ENCODE peak calls at places on chromosomes 5 and 9, in five cellular contexts. Z is PC-3, M is skeletal muscle cell, O is body of pancreas, N is heart right ventricle. X is an unnamed sample.

GRCh38 chr9:105835721-105836120 is 141.4 kb downstream of the TMEM38B start:
- DNase-seq in Z (no peak), N (no peak), M (no peak), O (no peak), X (no peak)

GRCh38 chr5:111116550-111116949 is 24.4 kb downstream of the WDR36 start:
- DNase-seq in N (no peak), O (no peak), Z (no peak), M (no peak), X (no peak)

GRCh38 chr5:156595132-156595787 is 254.8 kb upstream of the PPP1R2B start:
- DNase-seq in O (no peak), Z (no peak), M (peak; percentile 67), N (peak; percentile 47), X (no peak)

GRCh38 chr9:126673689-126674364 is 60.1 kb downstream of the LMX1B start:
- DNase-seq in Z (peak; percentile 19), M (peak; percentile 3), N (no peak), O (no peak), X (no peak)

GRCh38 chr5:96528262-96528661 is 95.2 kb upstream of the PCSK1 start:
- DNase-seq in M (no peak), N (no peak), Z (no peak), O (no peak), X (peak; percentile 42)

GRCh38 chr5:94694671-94695070 is 76.2 kb downstream of the SLF1 start:
- DNase-seq in Z (no peak), M (no peak), N (no peak), O (no peak), X (no peak)

GRCh38 chr5:38497946-38498345 is 58.5 kb downstream of the LIFR start:
- DNase-seq in O (no peak), N (no peak), M (no peak), Z (peak; percentile 52), X (peak; percentile 34)

GRCh38 chr9:135468866-135469521 is 10.6 kb upstream of the PPP1R26 start:
- DNase-seq in N (no peak), O (no peak), M (no peak), Z (peak; percentile 77), X (peak; percentile 83)

GRCh38 chr5:156815988-156816599 is 34.0 kb upstream of the PPP1R2B start:
- DNase-seq in N (no peak), O (peak; percentile 20), M (no peak), Z (peak; percentile 63), X (peak; percentile 12)

GRCh38 chr5:34012791-34013190 is 4.9 kb upstream of the AMACR start:
- DNase-seq in M (no peak), N (no peak), O (no peak), Z (no peak), X (no peak)

GRCh38 chr5:154397652-154398406 is 48.0 kb upstream of the SAP30L start:
- DNase-seq in N (peak; percentile 25), Z (no peak), M (no peak), O (peak; percentile 66), X (peak; percentile 50)

GRCh38 chr9:87193151-87193550 is 245.8 kb upstream of the GAS1 start:
- DNase-seq in Z (no peak), N (no peak), M (peak; percentile 47), O (no peak), X (no peak)

GRCh38 chr9:88953401-88954029 is 37.8 kb upstream of the S1PR3 start:
- DNase-seq in N (no peak), Z (no peak), O (no peak), M (peak; percentile 52), X (peak; percentile 46)

GRCh38 chr5:8683528-8683927 is 814.6 kb downstream of the MTRR start:
- DNase-seq in O (no peak), Z (no peak), M (no peak), N (no peak), X (no peak)

GRCh38 chr5:62111428-62111827 is 194.6 kb upstream of the KIF2A start:
- DNase-seq in Z (no peak), N (no peak), M (no peak), O (no peak), X (no peak)

GRCh38 chr9:105063665-105064247 is 135.8 kb upstream of the ABCA1 start:
- DNase-seq in O (peak; percentile 18), N (no peak), Z (peak; percentile 37), M (peak; percentile 91), X (no peak)

GRCh38 chr5:109900911-109901627 is 211.3 kb downstream of the MAN2A1 start:
- DNase-seq in Z (peak; percentile 98), M (no peak), N (no peak), O (no peak), X (peak; percentile 49)

GRCh38 chr9:122463828-122464632 is 13.7 kb downstream of the OR1J1 start:
- DNase-seq in Z (peak; percentile 50), O (no peak), N (no peak), M (no peak), X (peak; percentile 60)

GRCh38 chr5:81774359-81774758 is 23.5 kb upstream of the SSBP2 start:
- DNase-seq in M (no peak), O (no peak), N (no peak), Z (no peak), X (peak; percentile 39)

DNA sequence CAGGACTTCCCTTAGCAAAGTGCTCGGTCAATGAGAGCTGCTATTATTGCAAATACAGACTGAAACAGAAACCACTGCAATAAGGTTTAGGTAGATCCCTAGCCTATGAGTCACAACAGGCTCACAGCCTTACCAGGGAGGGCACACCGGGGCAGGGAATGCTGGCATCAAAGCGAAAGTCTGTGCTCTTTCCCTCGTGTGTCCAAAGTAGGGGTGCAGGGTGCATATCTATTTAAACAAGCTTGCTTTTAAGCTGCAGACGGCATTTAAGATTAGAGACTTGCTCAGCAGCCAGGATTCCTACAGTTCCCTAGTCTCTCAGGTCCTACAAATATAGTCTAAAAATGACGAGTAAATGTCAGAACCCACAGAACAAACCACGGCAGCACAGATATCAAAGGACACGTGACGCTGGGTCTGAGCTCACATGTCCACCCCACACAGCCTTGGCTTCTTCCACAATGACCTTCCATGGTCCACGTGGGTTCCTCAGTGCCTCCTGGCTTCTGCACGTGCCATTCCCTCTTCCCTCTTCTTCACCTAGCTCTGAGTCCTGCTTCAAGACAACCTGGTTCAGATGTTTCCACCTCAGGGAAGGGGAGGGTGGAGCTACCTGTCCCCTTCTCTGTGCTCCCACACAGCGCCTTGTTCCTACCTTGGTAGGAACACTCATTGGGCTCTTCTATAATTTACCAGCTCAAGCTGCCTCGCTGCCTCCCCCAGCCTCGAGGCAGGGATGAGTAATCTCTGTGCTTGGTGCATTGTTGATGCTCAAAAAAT is 193.2 kb downstream of the MAPKAP1 start:
- DNase-seq in O (peak; percentile 63), N (no peak), M (no peak), Z (peak; percentile 77), X (no peak)
- H3K4me3 ChIP-seq in O (no peak overlapping the region), N (no peak overlapping the region), M (no peak overlapping the region), Z (peak overlapping the region; percentile 65), X (no peak overlapping the region)

DNA sequence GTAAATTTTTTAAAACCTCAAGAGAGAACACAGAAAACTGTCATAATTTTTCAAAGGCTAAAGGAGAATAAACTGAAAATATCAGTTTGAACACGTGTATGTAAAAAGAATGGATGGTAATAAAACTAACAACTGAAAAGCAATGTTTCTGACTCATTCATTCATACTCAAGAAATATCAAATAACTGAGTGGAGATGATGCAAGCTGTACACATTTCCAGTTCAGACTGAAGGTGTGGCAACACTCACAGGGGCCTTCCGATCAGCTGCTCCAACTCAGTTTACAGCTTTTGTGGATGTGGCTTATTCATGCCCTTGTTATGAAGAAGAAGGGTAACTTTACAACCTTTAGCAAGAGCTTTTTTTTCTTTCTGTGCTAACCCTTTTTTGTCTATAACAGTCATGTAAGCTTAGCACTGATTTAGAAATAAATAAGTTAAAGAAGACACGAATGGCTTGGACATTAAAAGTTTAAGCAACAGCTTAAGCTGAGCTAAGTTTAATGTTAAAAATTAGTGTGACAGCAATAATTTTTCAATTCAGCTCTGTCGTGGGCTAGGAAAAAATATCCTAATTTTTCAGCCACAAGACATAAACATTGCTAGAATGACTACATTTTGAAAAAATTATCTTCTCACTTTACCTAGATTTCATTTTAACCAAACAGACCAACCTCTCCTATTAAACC is 453.5 kb downstream of the RAB3C start:
- DNase-seq in M (peak; percentile 98), O (no peak), N (no peak), Z (peak; percentile 86), X (peak; percentile 59)
- H3K4me3 ChIP-seq in M (peak overlapping the region; percentile 91), O (no peak overlapping the region), N (no peak overlapping the region), Z (peak overlapping the region; percentile 34), X (peak overlapping the region; percentile 72)

GRCh38 chr5:150561571-150562295 is 53.8 kb downstream of the NDST1 start:
- DNase-seq in M (no peak), N (no peak), Z (no peak), O (no peak), X (no peak)

GRCh38 chr5:150559088-150559487 is 51.2 kb downstream of the NDST1 start:
- DNase-seq in M (no peak), O (no peak), N (no peak), Z (no peak), X (no peak)

GRCh38 chr5:150559701-150560100 is 51.8 kb downstream of the NDST1 start:
- DNase-seq in O (no peak), M (no peak), Z (peak; percentile 23), N (no peak), X (no peak)

GRCh38 chr5:150561192-150561512 is 53.2 kb downstream of the NDST1 start:
- DNase-seq in M (no peak), N (no peak), Z (no peak), O (no peak), X (no peak)

DNA sequence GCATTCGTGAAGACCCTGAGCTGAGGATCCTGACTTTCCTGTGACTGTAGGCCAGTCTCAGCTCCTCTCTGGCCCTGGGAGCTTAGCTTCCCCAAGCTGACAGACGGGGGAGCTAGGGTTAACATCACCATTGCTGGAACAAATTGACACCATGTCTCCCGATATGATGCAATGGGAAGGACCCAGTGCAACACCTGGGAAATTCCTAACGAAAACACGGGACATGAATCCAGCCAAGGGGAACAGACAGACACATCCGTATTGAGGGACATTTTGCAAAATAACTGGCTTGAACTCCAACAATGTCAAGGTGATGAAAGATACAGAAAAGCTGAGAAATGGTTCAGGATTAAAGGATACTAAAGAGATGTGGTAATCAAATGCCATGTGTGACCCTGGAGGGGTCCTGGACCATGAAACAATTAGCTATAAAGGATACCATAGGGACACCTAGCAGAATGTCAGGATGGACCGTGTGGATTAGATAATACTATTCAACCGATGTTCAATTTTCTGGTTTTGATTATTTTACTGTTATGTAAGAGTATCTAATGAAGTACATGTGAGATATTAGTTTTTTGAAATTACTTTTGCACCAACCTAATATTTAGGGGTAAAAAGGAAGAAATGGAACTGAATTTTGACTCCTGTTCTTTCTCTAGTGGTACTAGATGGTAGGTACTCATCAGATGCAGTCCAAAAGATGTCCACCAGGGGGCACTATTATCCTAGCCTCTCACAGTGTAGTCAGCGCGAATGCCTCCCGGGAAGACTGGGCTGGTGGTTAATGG is 52.7 kb downstream of the NDST1 start:
- DNase-seq in N (no peak), M (no peak), O (peak; percentile 95), Z (peak; percentile 95), X (peak; percentile 90)
- H3K4me3 ChIP-seq in N (no peak overlapping the region), M (no peak overlapping the region), O (no peak overlapping the region), Z (no peak overlapping the region), X (no peak overlapping the region)

DNA sequence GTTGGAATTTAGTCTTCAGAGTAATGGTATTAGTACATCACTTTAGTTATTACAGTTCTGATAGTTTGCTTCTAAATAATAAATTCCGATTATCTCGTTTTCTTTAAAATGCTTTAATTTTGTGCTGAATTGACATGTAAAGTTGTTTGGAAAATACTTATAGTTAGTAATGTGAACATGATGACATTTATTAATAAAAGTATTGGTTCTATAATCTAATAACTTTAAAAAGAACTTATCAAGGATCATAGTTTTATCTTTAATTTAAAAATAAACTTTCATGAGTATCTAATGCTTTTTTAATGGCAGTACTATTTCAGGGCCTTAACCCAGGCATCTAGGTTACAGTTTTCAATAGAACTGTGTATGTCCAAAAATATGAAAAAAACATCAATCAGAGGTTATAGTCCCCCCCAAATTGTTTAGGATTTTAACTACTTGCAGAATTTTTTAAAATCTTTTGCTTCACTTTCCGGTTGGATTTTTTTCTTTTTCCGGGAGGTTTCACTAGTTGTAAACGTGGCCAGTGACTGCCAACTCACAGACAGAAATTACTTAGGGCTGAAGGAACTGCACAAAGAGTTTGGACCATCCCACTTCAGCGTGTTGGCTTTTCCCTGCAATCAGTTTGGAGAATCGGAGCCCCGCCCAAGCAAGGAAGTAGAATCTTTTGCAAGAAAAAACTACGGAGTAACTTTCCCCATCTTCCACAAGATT is 680 bp downstream of the GPX8 start:
- DNase-seq in Z (peak; percentile 70), M (peak; percentile 91), N (no peak), O (peak; percentile 42), X (peak; percentile 93)
- H3K4me3 ChIP-seq in Z (peak overlapping the region; percentile 91), M (peak overlapping the region; percentile 60), N (no peak overlapping the region), O (no peak overlapping the region), X (peak overlapping the region; percentile 62)

X was measured in A673.